ENCODE peak calls at places on chromosomes 4 and X, in six cellular contexts. S is fibroblast of mammary gland; M is activated CD8-positive, alpha-beta memory T cell treated with anti-CD3 and anti-CD28 coated beads for 48 hours; C is activated CD4-positive, alpha-beta T cell treated with anti-CD3 and anti-CD28 coated beads, Interleukin-2, amount 50 U/mL, for 1 hour; O is AG09309; B is cardiac fibroblast. W is an unnamed sample.

GRCh38 chr4:10655968-10656367 is 28.6 kb downstream of the CLNK start:
- DNase-seq in C (no peak), M (no peak), S (peak), B (peak), O (no peak), W (no peak)

GRCh38 chr4:1300466-1301455 is 11.1 kb downstream of the MAEA start:
- DNase-seq in O (peak), C (no peak), M (no peak), S (peak), B (peak), W (no peak)

GRCh38 chr4:38980903-38981676 is 51.1 kb downstream of the TMEM156 start:
- DNase-seq in O (peak), B (peak), S (peak), C (no peak), M (no peak), W (no peak)

GRCh38 chr4:140250989-140251552 is 97.1 kb upstream of the MAML3 start:
- DNase-seq in O (no peak), B (no peak), S (no peak), C (no peak), M (no peak), W (no peak)

GRCh38 chr4:86891785-86892638 is at the start of gene C4orf36:
- DNase-seq in S (peak), B (peak), M (no peak), O (no peak), C (peak), W (no peak)

GRCh38 chr4:33537527-33537926 is 2706.8 kb downstream of the ARAP2 start:
- DNase-seq in S (no peak), C (no peak), B (no peak), M (no peak), O (no peak), W (no peak)

GRCh38 chr4:168475745-168476144 is 4.5 kb downstream of the DDX60L start:
- DNase-seq in O (no peak), M (no peak), C (peak), B (peak), S (peak), W (no peak)

GRCh38 chr4:137700072-137700471 is 167.8 kb upstream of the PCDH18 start:
- DNase-seq in C (no peak), O (no peak), B (peak), S (peak), M (no peak), W (no peak)

GRCh38 chr4:39932776-39933402 is 44.8 kb downstream of the PDS5A start:
- DNase-seq in O (no peak), M (no peak), B (no peak), C (no peak), S (no peak), W (no peak)

GRCh38 chrX:85379174-85379907 is at the start of gene POF1B:
- DNase-seq in S (no peak), B (no peak), M (no peak), C (no peak), O (no peak), W (no peak)

GRCh38 chr4:83362492-83363329 is 28.1 kb upstream of the HPSE start:
- DNase-seq in M (no peak), B (peak), S (peak), C (no peak), O (peak), W (no peak)

GRCh38 chr4:168815373-168816345 is 194.4 kb downstream of the CBR4 start:
- DNase-seq in M (no peak), S (peak), B (peak), C (no peak), O (no peak), W (no peak)

GRCh38 chrX:20594985-20595384 is 328.3 kb upstream of the RPS6KA3 start:
- DNase-seq in C (no peak), S (peak), B (peak), M (no peak), O (no peak), W (no peak)

GRCh38 chrX:49186125-49187027 is at the start of gene PRICKLE3:
- DNase-seq in C (peak), M (peak), B (peak), O (no peak), S (peak), W (peak)

GRCh38 chr4:38762560-38762959 is 20.2 kb downstream of the TLR10 start:
- DNase-seq in B (no peak), M (no peak), S (no peak), C (no peak), O (no peak), W (no peak)

GRCh38 chr4:148041606-148042324 is 309.9 kb downstream of the ARHGAP10 start:
- DNase-seq in B (no peak), C (no peak), O (no peak), M (no peak), S (no peak), W (no peak)

GRCh38 chr4:7379161-7379560 is 55.6 kb downstream of the PSAPL1 start:
- DNase-seq in M (no peak), O (no peak), C (no peak), B (no peak), S (no peak), W (no peak)

GRCh38 chrX:46488712-46489111 is 56.5 kb downstream of the ZNF674 start:
- DNase-seq in C (no peak), O (no peak), S (no peak), M (no peak), B (no peak), W (no peak)

GRCh38 chr4:82652062-82652461 is 90.3 kb upstream of the TMEM150C start:
- DNase-seq in C (no peak), S (peak), M (no peak), O (peak), B (peak), W (no peak)

GRCh38 chr4:146023334-146023967 is 84.8 kb upstream of the ZNF827 start:
- DNase-seq in M (no peak), C (no peak), S (no peak), O (no peak), B (no peak), W (no peak)

GRCh38 chr4:159384619-159385018 is 281.7 kb downstream of the RAPGEF2 start:
- DNase-seq in C (no peak), B (peak), S (no peak), O (no peak), M (no peak), W (no peak)

GRCh38 chrX:45743081-45743533 is 542.4 kb upstream of the DIPK2B start:
- DNase-seq in B (no peak), M (no peak), O (no peak), C (no peak), S (peak), W (no peak)

GRCh38 chr4:19659131-19659530 is 592.6 kb upstream of the SLIT2 start:
- DNase-seq in M (no peak), O (no peak), B (no peak), C (no peak), S (no peak), W (no peak)

GRCh38 chrX:34918856-34919255 is 23.7 kb upstream of the FAM47B start:
- DNase-seq in S (peak), C (no peak), O (peak), B (peak), M (no peak), W (no peak)

GRCh38 chr4:88573286-88573994 is 18.8 kb upstream of the HERC3 start:
- DNase-seq in B (no peak), O (no peak), M (no peak), S (peak), C (no peak), W (no peak)

GRCh38 chrX:95949588-95949987 is 735.1 kb upstream of the DIAPH2 start:
- DNase-seq in M (no peak), O (no peak), B (no peak), S (no peak), C (no peak), W (no peak)

GRCh38 chrX:840556-840955 is 210.0 kb downstream of the SHOX start:
- DNase-seq in S (no peak), M (no peak), C (no peak), B (no peak), O (no peak), W (no peak)

GRCh38 chrX:150062292-150063137 is 124.2 kb upstream of the EOLA2 start:
- DNase-seq in C (no peak), B (peak), S (peak), M (no peak), O (peak), W (no peak)

GRCh38 chrX:40581333-40581910 is 652 bp downstream of the ATP6AP2 start:
- DNase-seq in O (no peak), M (no peak), S (peak), C (peak), B (peak), W (peak)

GRCh38 chr4:8235686-8236085 is 33.9 kb upstream of the HTRA3 start:
- DNase-seq in B (no peak), S (no peak), C (no peak), O (no peak), M (no peak), W (no peak)

GRCh38 chr4:13640149-13640671 is 12.7 kb upstream of the BOD1L1 start:
- DNase-seq in O (peak), S (peak), C (no peak), M (no peak), B (peak), W (no peak)

GRCh38 chr4:129167640-129168260 is 71.8 kb downstream of the C4orf33 start:
- DNase-seq in M (no peak), C (no peak), B (no peak), O (no peak), S (no peak), W (no peak)

GRCh38 chr4:56215901-56216300 is 171.4 kb downstream of the AASDH start:
- DNase-seq in C (no peak), S (peak), B (peak), M (no peak), O (no peak), W (no peak)

GRCh38 chrX:109537324-109537665 is 651 bp downstream of the NXT2 start:
- DNase-seq in M (no peak), S (peak), B (peak), C (no peak), O (peak), W (peak)

GRCh38 chr4:140833280-140833679 is 77.1 kb upstream of the TBC1D9 start:
- DNase-seq in B (no peak), O (no peak), M (no peak), C (no peak), S (no peak), W (no peak)

GRCh38 chr4:99971453-99972111 is 21.5 kb upstream of the H2AZ1 start:
- DNase-seq in B (no peak), C (no peak), M (no peak), O (no peak), S (no peak), W (no peak)